ENCODE peak calls at places on chromosomes 16 and 17, in four cellular contexts. One of them, this sample, is unnamed.
A peak's percentile ranks its signal among the peaks of the same experiment; 100 is the strongest.

GRCh38 chr17:74276561-74277009 is 2.6 kb downstream of the DNAI2 start:
- DNase-seq in AG09319: no peak
- DNase-seq in fibroblast of mammary gland: peak; percentile 26
- DNase-seq in kidney glomerular epithelial cell: no peak
- DNase-seq in this sample: no peak

GRCh38 chr16:89658221-89658879 is 714 bp downstream of the SPATA33 start:
- DNase-seq in AG09319: no peak
- DNase-seq in kidney glomerular epithelial cell: peak; percentile 60
- DNase-seq in fibroblast of mammary gland: no peak
- DNase-seq in this sample: no peak

GRCh38 chr16:49776085-49776501 is 79.8 kb downstream of the ZNF423 start:
- DNase-seq in AG09319: no peak
- DNase-seq in fibroblast of mammary gland: no peak
- DNase-seq in kidney glomerular epithelial cell: no peak
- DNase-seq in this sample: no peak

GRCh38 chr17:43517161-43517560 is 29.0 kb downstream of the ETV4 start:
- DNase-seq in AG09319: no peak
- DNase-seq in fibroblast of mammary gland: no peak
- DNase-seq in kidney glomerular epithelial cell: no peak
- DNase-seq in this sample: no peak

GRCh38 chr16:180921-181667 is 835 bp downstream of the HBQ1 start:
- DNase-seq in kidney glomerular epithelial cell: peak; percentile 48
- DNase-seq in fibroblast of mammary gland: peak; percentile 53
- DNase-seq in AG09319: no peak
- DNase-seq in this sample: peak; percentile 16

GRCh38 chr17:58741121-58741625 is 14.5 kb upstream of the PPM1E start:
- DNase-seq in kidney glomerular epithelial cell: no peak
- DNase-seq in AG09319: peak; percentile 10
- DNase-seq in fibroblast of mammary gland: peak; percentile 45
- DNase-seq in this sample: peak; percentile 28

GRCh38 chr16:68298907-68299515 is 11.7 kb downstream of the SLC7A6OS start:
- DNase-seq in fibroblast of mammary gland: peak; percentile 73
- DNase-seq in AG09319: peak; percentile 46
- DNase-seq in kidney glomerular epithelial cell: peak; percentile 15
- DNase-seq in this sample: peak; percentile 37

GRCh38 chr16:19664166-19664565 is 53.9 kb downstream of the KNOP1 start:
- DNase-seq in fibroblast of mammary gland: no peak
- DNase-seq in AG09319: no peak
- DNase-seq in kidney glomerular epithelial cell: no peak
- DNase-seq in this sample: no peak

GRCh38 chr17:20988001-20988641 is 54.7 kb downstream of the USP22 start:
- DNase-seq in kidney glomerular epithelial cell: no peak
- DNase-seq in fibroblast of mammary gland: no peak
- DNase-seq in AG09319: no peak
- DNase-seq in this sample: no peak

GRCh38 chr16:88904676-88905365 is 38.4 kb upstream of the PABPN1L start:
- DNase-seq in AG09319: no peak
- DNase-seq in fibroblast of mammary gland: no peak
- DNase-seq in kidney glomerular epithelial cell: no peak
- DNase-seq in this sample: no peak

GRCh38 chr17:60148300-60148838 is 1.4 kb upstream of the CA4 start:
- DNase-seq in AG09319: no peak
- DNase-seq in kidney glomerular epithelial cell: no peak
- DNase-seq in fibroblast of mammary gland: no peak
- DNase-seq in this sample: no peak

GRCh38 chr16:50528820-50529219 is 19.4 kb upstream of the NKD1 start:
- DNase-seq in kidney glomerular epithelial cell: no peak
- DNase-seq in fibroblast of mammary gland: no peak
- DNase-seq in AG09319: no peak
- DNase-seq in this sample: no peak

GRCh38 chr17:63973930-63974593 is 1.3 kb upstream of the SCN4A start:
- DNase-seq in fibroblast of mammary gland: peak; percentile 29
- DNase-seq in kidney glomerular epithelial cell: peak; percentile 45
- DNase-seq in AG09319: no peak
- DNase-seq in this sample: no peak

GRCh38 chr16:104828-105374 is 26.9 kb downstream of the MPG start:
- DNase-seq in fibroblast of mammary gland: no peak
- DNase-seq in AG09319: no peak
- DNase-seq in kidney glomerular epithelial cell: no peak
- DNase-seq in this sample: no peak

GRCh38 chr16:85423631-85424030 is 189.5 kb upstream of the GSE1 start:
- DNase-seq in AG09319: no peak
- DNase-seq in kidney glomerular epithelial cell: no peak
- DNase-seq in fibroblast of mammary gland: no peak
- DNase-seq in this sample: no peak

GRCh38 chr17:57762375-57762916 is 17.3 kb upstream of the CCDC182 start:
- DNase-seq in fibroblast of mammary gland: no peak
- DNase-seq in kidney glomerular epithelial cell: no peak
- DNase-seq in AG09319: no peak
- DNase-seq in this sample: no peak

GRCh38 chr16:57920215-57920890 is 50.6 kb downstream of the CNGB1 start:
- DNase-seq in kidney glomerular epithelial cell: no peak
- DNase-seq in AG09319: no peak
- DNase-seq in fibroblast of mammary gland: no peak
- DNase-seq in this sample: no peak

This sample was measured in fibroblast of the conjunctiva.